ENCODE peak calls at places on chromosome 22, in six cellular contexts. Z, Q, W, U, B and Y are unnamed samples.
A peak's percentile ranks its signal among the peaks of the same experiment; 100 is the strongest.

GRCh38 chr22:40463017-40463631 is 92.7 kb downstream of the SGSM3 start:
- DNase-seq in U (no peak), B (no peak), Q (no peak), W (peak; percentile 39), Z (no peak), Y (no peak)

GRCh38 chr22:35540600-35541253 is at the start of gene RASD2:
- DNase-seq in B (peak; percentile 19), U (peak; percentile 0), Q (peak; percentile 63), Z (no peak), W (no peak), Y (peak; percentile 82)

GRCh38 chr22:31496735-31497146 is 405 bp downstream of the SFI1 start:
- DNase-seq in U (no peak), W (peak; percentile 21), Q (no peak), B (no peak), Z (no peak), Y (peak; percentile 38)

GRCh38 chr22:35425971-35426800 is 26.2 kb downstream of the MCM5 start:
- DNase-seq in Z (no peak), Q (no peak), W (no peak), U (no peak), B (no peak), Y (peak; percentile 49)

GRCh38 chr22:26416670-26417270 is 12.3 kb upstream of the ASPHD2 start:
- DNase-seq in Q (no peak), Z (no peak), W (no peak), U (no peak), B (peak; percentile 17), Y (peak; percentile 87)

GRCh38 chr22:25161017-25161915 is 38.4 kb upstream of the CRYBB3 start:
- DNase-seq in U (no peak), B (no peak), Z (no peak), Q (no peak), W (no peak), Y (no peak)

GRCh38 chr22:47391169-47392053 is 629.0 kb downstream of the TBC1D22A start:
- DNase-seq in Q (no peak), Z (no peak), B (no peak), W (no peak), U (no peak), Y (no peak)

GRCh38 chr22:28180804-28181203 is 261.7 kb upstream of the PITPNB start:
- DNase-seq in B (no peak), W (no peak), Q (no peak), U (no peak), Z (no peak), Y (peak; percentile 30)

GRCh38 chr22:40024201-40025061 is 29.7 kb downstream of the FAM83F start:
- DNase-seq in B (peak; percentile 82), Z (no peak), U (peak; percentile 21), Q (peak; percentile 80), W (peak; percentile 32), Y (peak; percentile 69)

GRCh38 chr22:25700996-25701815 is 40.8 kb upstream of the MYO18B start:
- DNase-seq in Q (no peak), Z (no peak), B (no peak), U (no peak), W (no peak), Y (peak; percentile 32)

GRCh38 chr22:36862251-36863242 is 1.7 kb downstream of the NCF4 start:
- DNase-seq in B (no peak), Z (peak; percentile 96), W (no peak), Q (no peak), U (no peak), Y (no peak)

GRCh38 chr22:39360674-39361413 is 11.1 kb downstream of the SYNGR1 start:
- DNase-seq in B (peak; percentile 25), Q (no peak), Z (no peak), W (no peak), U (no peak), Y (peak; percentile 62)

GRCh38 chr22:37571258-37571991 is 8.5 kb downstream of the LGALS2 start:
- DNase-seq in B (peak; percentile 77), U (no peak), Q (no peak), Z (no peak), W (no peak), Y (peak; percentile 36)

GRCh38 chr22:46145361-46145851 is 4.9 kb upstream of the PPARA start:
- DNase-seq in Q (peak; percentile 30), B (no peak), Z (no peak), W (no peak), U (no peak), Y (no peak)

GRCh38 chr22:27382947-27383346 is 418.6 kb downstream of the MN1 start:
- DNase-seq in U (no peak), Q (no peak), Z (no peak), W (no peak), B (no peak), Y (no peak)

GRCh38 chr22:47564651-47565050 is 802.2 kb downstream of the TBC1D22A start:
- DNase-seq in Z (no peak), U (no peak), W (no peak), Q (no peak), B (no peak), Y (no peak)

GRCh38 chr22:44567846-44568493 is 69.9 kb upstream of the RTL6 start:
- DNase-seq in Q (peak; percentile 62), U (peak; percentile 32), Z (no peak), B (peak; percentile 56), W (peak; percentile 25), Y (peak; percentile 65)

GRCh38 chr22:25057013-25057881 is 104.7 kb downstream of the KIAA1671 start:
- DNase-seq in U (peak; percentile 29), W (peak; percentile 62), Q (peak; percentile 89), Z (no peak), B (peak; percentile 86), Y (peak; percentile 12)

GRCh38 chr22:26922804-26923203 is 265.4 kb downstream of the MIAT start:
- DNase-seq in Z (no peak), U (no peak), W (no peak), B (peak; percentile 32), Q (no peak), Y (no peak)

GRCh38 chr22:20062766-20063083 is 17.3 kb upstream of the DGCR8 start:
- DNase-seq in B (no peak), W (no peak), Q (no peak), Z (no peak), U (no peak), Y (peak; percentile 64)

GRCh38 chr22:49565516-49565855 is 262.2 kb downstream of the BRD1 start:
- DNase-seq in U (no peak), W (no peak), Z (no peak), Q (no peak), B (no peak), Y (no peak)

GRCh38 chr22:49009359-49010063 is 818.2 kb downstream of the BRD1 start:
- DNase-seq in Q (no peak), Z (no peak), U (no peak), W (no peak), B (no peak), Y (no peak)

GRCh38 chr22:22099833-22100812 is 117.5 kb upstream of the TOP3B start:
- DNase-seq in Q (no peak), U (no peak), B (no peak), W (no peak), Z (no peak), Y (peak; percentile 19)

GRCh38 chr22:38411016-38411415 is 44.0 kb downstream of the KCNJ4 start:
- DNase-seq in B (no peak), Q (no peak), W (no peak), U (no peak), Z (no peak), Y (no peak)

GRCh38 chr22:22697377-22698120 is 53.1 kb downstream of the GGTLC2 start:
- DNase-seq in W (no peak), Q (no peak), Z (no peak), B (no peak), U (no peak), Y (no peak)

GRCh38 chr22:46674367-46674781 is 54.2 kb downstream of the GRAMD4 start:
- DNase-seq in Z (peak; percentile 32), U (no peak), Q (no peak), B (no peak), W (peak; percentile 71), Y (no peak)

GRCh38 chr22:46069518-46070214 is 80.7 kb upstream of the PPARA start:
- DNase-seq in B (peak; percentile 95), W (no peak), Z (no peak), Q (no peak), U (peak; percentile 81), Y (peak; percentile 94)